ENCODE peak calls at places on chromosomes 5 and 9, in five cellular contexts. One of them, this sample, is unnamed.

GRCh38 chr5:158711927-158712529 is 387.7 kb downstream of the EBF1 start:
- DNase-seq in left lung: peak; percentile 63
- DNase-seq in RWPE2: no peak
- DNase-seq in AG04450: no peak
- DNase-seq in SJSA1: no peak
- DNase-seq in this sample: no peak

GRCh38 chr5:54897001-54897400 is 88.4 kb downstream of the ESM1 start:
- DNase-seq in left lung: no peak
- DNase-seq in RWPE2: no peak
- DNase-seq in AG04450: no peak
- DNase-seq in SJSA1: no peak
- DNase-seq in this sample: no peak

GRCh38 chr5:67989457-67989856 is 226.1 kb upstream of the PIK3R1 start:
- DNase-seq in left lung: no peak
- DNase-seq in RWPE2: no peak
- DNase-seq in AG04450: no peak
- DNase-seq in SJSA1: no peak
- DNase-seq in this sample: no peak

GRCh38 chr9:92722386-92723298 is 42.0 kb downstream of the BICD2 start:
- DNase-seq in left lung: no peak
- DNase-seq in RWPE2: no peak
- DNase-seq in AG04450: no peak
- DNase-seq in SJSA1: no peak
- DNase-seq in this sample: no peak

GRCh38 chr9:124349675-124350484 is 65.4 kb downstream of the PSMB7 start:
- DNase-seq in left lung: no peak
- DNase-seq in RWPE2: peak; percentile 21
- DNase-seq in AG04450: no peak
- DNase-seq in SJSA1: no peak
- DNase-seq in this sample: no peak

GRCh38 chr5:43702815-43703214 is 99.8 kb downstream of the NNT start:
- DNase-seq in left lung: no peak
- DNase-seq in RWPE2: no peak
- DNase-seq in AG04450: no peak
- DNase-seq in SJSA1: no peak
- DNase-seq in this sample: no peak

GRCh38 chr9:114367823-114368609 is 19.8 kb downstream of the AKNA start:
- DNase-seq in left lung: no peak
- DNase-seq in RWPE2: no peak
- DNase-seq in AG04450: no peak
- DNase-seq in SJSA1: no peak
- DNase-seq in this sample: no peak

GRCh38 chr5:21152611-21153010 is 1164.6 kb upstream of the CDH18 start:
- DNase-seq in left lung: no peak
- DNase-seq in RWPE2: no peak
- DNase-seq in AG04450: no peak
- DNase-seq in SJSA1: no peak
- DNase-seq in this sample: no peak

GRCh38 chr9:95836072-95836471 is 39.4 kb upstream of the ERCC6L2 start:
- DNase-seq in left lung: no peak
- DNase-seq in RWPE2: no peak
- DNase-seq in AG04450: no peak
- DNase-seq in SJSA1: no peak
- DNase-seq in this sample: no peak

GRCh38 chr5:111432828-111433536 is 79.4 kb downstream of the STARD4 start:
- DNase-seq in left lung: no peak
- DNase-seq in RWPE2: no peak
- DNase-seq in AG04450: no peak
- DNase-seq in SJSA1: no peak
- DNase-seq in this sample: no peak

GRCh38 chr9:99828417-99829176 is 6.9 kb downstream of the NR4A3 start:
- DNase-seq in left lung: peak; percentile 71
- DNase-seq in RWPE2: no peak
- DNase-seq in AG04450: no peak
- DNase-seq in SJSA1: no peak
- DNase-seq in this sample: no peak

GRCh38 chr5:61809651-61810050 is 477.6 kb downstream of the ZSWIM6 start:
- DNase-seq in left lung: no peak
- DNase-seq in RWPE2: peak; percentile 93
- DNase-seq in AG04450: no peak
- DNase-seq in SJSA1: no peak
- DNase-seq in this sample: no peak

GRCh38 chr9:130912932-130913598 is 16.5 kb upstream of the QRFP start:
- DNase-seq in left lung: no peak
- DNase-seq in RWPE2: peak; percentile 84
- DNase-seq in AG04450: no peak
- DNase-seq in SJSA1: no peak
- DNase-seq in this sample: peak; percentile 31

GRCh38 chr5:180304431-180305375 is 12.8 kb upstream of the MAPK9 start:
- DNase-seq in left lung: no peak
- DNase-seq in RWPE2: no peak
- DNase-seq in AG04450: no peak
- DNase-seq in SJSA1: no peak
- DNase-seq in this sample: no peak

DNA sequence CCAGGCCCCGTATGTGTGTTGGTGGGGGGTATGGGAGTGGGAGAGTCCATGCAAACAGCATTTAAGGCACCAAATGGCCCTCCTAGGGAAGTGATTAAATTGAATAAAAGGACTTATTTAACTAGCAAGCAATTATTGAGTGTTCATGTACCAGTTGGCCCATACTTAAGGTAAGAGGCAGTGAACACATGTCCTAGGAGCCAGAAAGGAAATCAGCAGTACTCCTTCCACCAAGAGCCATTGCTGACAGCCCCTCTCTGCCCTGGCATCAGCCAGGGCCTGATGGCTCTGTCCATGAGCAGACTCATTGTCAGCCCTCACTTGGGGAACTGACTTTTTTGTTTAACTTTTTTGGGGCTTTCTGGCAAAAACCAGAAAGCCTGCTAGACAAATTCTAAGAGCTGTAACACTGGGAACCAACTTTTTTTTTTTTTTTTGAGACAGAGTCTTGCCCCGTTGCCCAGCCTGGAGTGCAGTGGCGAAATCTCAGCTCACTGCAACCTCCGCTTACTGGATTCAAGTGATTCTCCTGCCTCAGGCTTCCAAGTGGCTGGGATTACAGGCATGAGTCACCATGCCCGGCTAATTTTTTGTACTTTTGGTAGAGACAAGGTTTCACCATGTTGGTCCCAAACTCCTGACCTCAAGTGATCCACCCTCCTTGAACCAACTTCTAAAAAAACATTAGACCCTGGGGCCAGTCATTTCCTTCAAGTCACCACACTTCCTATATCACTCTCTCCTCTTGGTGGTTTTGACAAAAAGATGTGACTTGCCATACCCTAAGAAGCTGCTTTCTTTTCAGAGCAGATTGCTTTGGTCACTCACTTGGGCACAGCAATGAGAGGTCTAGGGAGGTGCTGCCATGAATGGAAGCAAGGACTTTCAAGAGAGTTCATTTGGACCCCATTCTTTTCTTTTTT is 10.7 kb upstream of the SHROOM1 start:
- DNase-seq in left lung: no peak
- DNase-seq in RWPE2: no peak
- DNase-seq in AG04450: no peak
- DNase-seq in SJSA1: no peak
- DNase-seq in this sample: no peak
- H3K27ac ChIP-seq in left lung: peak overlapping the region; percentile 64
- H3K27ac ChIP-seq in RWPE2: no peak overlapping the region
- H3K27ac ChIP-seq in AG04450: no peak overlapping the region
- H3K27ac ChIP-seq in SJSA1: peak overlapping the region; percentile 86
- H3K27ac ChIP-seq in this sample: no peak overlapping the region

DNA sequence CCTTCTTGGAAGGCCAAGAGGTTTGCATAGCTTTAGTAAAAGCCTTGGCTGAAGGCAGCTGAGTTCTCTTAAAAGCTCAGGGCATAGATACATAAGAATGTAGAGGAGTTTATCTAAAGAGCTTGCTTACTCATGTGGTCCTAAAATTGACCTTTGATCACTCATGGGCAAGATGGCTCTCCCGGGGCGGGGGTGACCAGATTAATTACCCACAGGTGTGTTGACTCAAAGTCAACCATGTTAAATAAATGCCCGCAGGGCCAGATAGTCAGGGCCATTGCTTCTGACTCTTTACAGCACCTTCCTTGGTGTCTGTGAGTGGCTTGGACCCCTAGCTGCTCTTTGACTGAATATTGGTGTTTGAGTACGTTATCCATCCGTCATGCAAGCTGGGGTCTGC is 33.1 kb upstream of the GHR start:
- DNase-seq in left lung: peak; percentile 12
- DNase-seq in RWPE2: no peak
- DNase-seq in AG04450: no peak
- DNase-seq in SJSA1: no peak
- DNase-seq in this sample: no peak
- H3K4me3 ChIP-seq in left lung: no peak overlapping the region
- H3K4me3 ChIP-seq in RWPE2: no peak overlapping the region
- H3K4me3 ChIP-seq in AG04450: no peak overlapping the region
- H3K4me3 ChIP-seq in SJSA1: no peak overlapping the region
- H3K4me3 ChIP-seq in this sample: no peak overlapping the region

GRCh38 chr5:56769875-56770604 is 45.3 kb upstream of the MAP3K1 start:
- DNase-seq in left lung: no peak
- DNase-seq in RWPE2: no peak
- DNase-seq in AG04450: no peak
- DNase-seq in SJSA1: no peak
- DNase-seq in this sample: no peak
- H3K27ac ChIP-seq in left lung: no peak overlapping the region
- H3K27ac ChIP-seq in RWPE2: no peak overlapping the region
- H3K27ac ChIP-seq in AG04450: no peak overlapping the region
- H3K27ac ChIP-seq in SJSA1: no peak overlapping the region
- H3K27ac ChIP-seq in this sample: no peak overlapping the region

GRCh38 chr5:132478498-132478855 is 12.1 kb downstream of the IRF1 start:
- DNase-seq in left lung: no peak
- DNase-seq in RWPE2: no peak
- DNase-seq in AG04450: no peak
- DNase-seq in SJSA1: no peak
- DNase-seq in this sample: no peak

GRCh38 chr5:132479073-132479811 is 11.3 kb downstream of the IRF1 start:
- DNase-seq in left lung: no peak
- DNase-seq in RWPE2: no peak
- DNase-seq in AG04450: no peak
- DNase-seq in SJSA1: no peak
- DNase-seq in this sample: no peak

GRCh38 chr5:132476853-132477729 is 13.5 kb downstream of the IRF1 start:
- DNase-seq in left lung: no peak
- DNase-seq in RWPE2: peak; percentile 66
- DNase-seq in AG04450: no peak
- DNase-seq in SJSA1: no peak
- DNase-seq in this sample: no peak

GRCh38 chr5:132475939-132476852 is 14.4 kb downstream of the IRF1 start:
- DNase-seq in left lung: no peak
- DNase-seq in RWPE2: peak; percentile 62
- DNase-seq in AG04450: no peak
- DNase-seq in SJSA1: no peak
- DNase-seq in this sample: no peak

GRCh38 chr5:132477784-132478497 is 12.6 kb downstream of the IRF1 start:
- DNase-seq in left lung: no peak
- DNase-seq in RWPE2: no peak
- DNase-seq in AG04450: no peak
- DNase-seq in SJSA1: no peak
- DNase-seq in this sample: no peak
- H3K4me3 ChIP-seq in left lung: no peak overlapping the region
- H3K4me3 ChIP-seq in RWPE2: no peak overlapping the region
- H3K4me3 ChIP-seq in AG04450: no peak overlapping the region
- H3K4me3 ChIP-seq in SJSA1: no peak overlapping the region
- H3K4me3 ChIP-seq in this sample: no peak overlapping the region

GRCh38 chr5:38466444-38467189 is 89.8 kb downstream of the LIFR start:
- DNase-seq in left lung: no peak
- DNase-seq in RWPE2: no peak
- DNase-seq in AG04450: no peak
- DNase-seq in SJSA1: no peak
- DNase-seq in this sample: no peak

GRCh38 chr5:38467353-38468040 is 88.9 kb downstream of the LIFR start:
- DNase-seq in left lung: no peak
- DNase-seq in RWPE2: no peak
- DNase-seq in AG04450: no peak
- DNase-seq in SJSA1: no peak
- DNase-seq in this sample: peak; percentile 64

GRCh38 chr5:38469707-38470267 is 86.7 kb downstream of the LIFR start:
- DNase-seq in left lung: no peak
- DNase-seq in RWPE2: no peak
- DNase-seq in AG04450: no peak
- DNase-seq in SJSA1: no peak
- DNase-seq in this sample: no peak

GRCh38 chr5:38468978-38469706 is 87.3 kb downstream of the LIFR start:
- DNase-seq in left lung: no peak
- DNase-seq in RWPE2: no peak
- DNase-seq in AG04450: no peak
- DNase-seq in SJSA1: no peak
- DNase-seq in this sample: no peak

DNA sequence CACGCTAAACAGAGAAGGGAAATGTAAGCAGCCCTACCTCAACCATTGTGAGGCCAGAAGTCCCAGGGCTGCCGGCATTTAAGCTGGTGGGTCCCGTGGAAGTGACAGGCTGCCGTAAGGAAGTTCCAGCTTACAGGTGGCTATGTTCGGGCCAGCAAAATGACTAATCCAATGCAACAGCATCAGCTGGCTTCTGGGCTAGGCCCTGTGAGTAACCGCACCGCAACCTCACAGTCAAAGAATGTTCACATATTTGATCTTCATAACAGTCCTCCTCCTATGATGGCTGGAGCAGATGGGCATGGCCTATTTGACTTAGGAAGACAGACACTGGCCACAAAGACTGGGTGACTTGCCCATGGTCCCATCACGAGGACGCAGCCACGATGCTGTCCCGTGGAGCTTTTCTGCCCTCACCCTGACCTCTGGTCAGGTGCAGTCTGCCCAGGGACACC is 88.2 kb downstream of the LIFR start:
- DNase-seq in left lung: no peak
- DNase-seq in RWPE2: peak; percentile 90
- DNase-seq in AG04450: peak; percentile 85
- DNase-seq in SJSA1: peak; percentile 91
- DNase-seq in this sample: peak; percentile 57
- H3K27ac ChIP-seq in left lung: peak overlapping the region; percentile 64
- H3K27ac ChIP-seq in RWPE2: peak overlapping the region; percentile 12
- H3K27ac ChIP-seq in AG04450: peak overlapping the region; percentile 77
- H3K27ac ChIP-seq in SJSA1: peak overlapping the region; percentile 66
- H3K27ac ChIP-seq in this sample: peak overlapping the region; percentile 94